ENCODE peak calls at places on chromosome 7, in four cellular contexts. N is AG10803, Y is HL-60, M is brain microvascular endothelial cell. T is an unnamed sample.

GRCh38 chr7:131717181-131717580 is 160.8 kb upstream of the PODXL start:
- DNase-seq in M (no peak), Y (no peak), N (no peak), T (no peak)

GRCh38 chr7:132130497-132130896 is 445.8 kb downstream of the PLXNA4 start:
- DNase-seq in Y (no peak), N (peak; percentile 28), M (no peak), T (no peak)

GRCh38 chr7:23383225-23383624 is 84.1 kb downstream of the MALSU1 start:
- DNase-seq in M (peak; percentile 46), N (peak; percentile 15), Y (no peak), T (peak; percentile 27)

GRCh38 chr7:112383671-112384417 is 66.4 kb upstream of the IFRD1 start:
- DNase-seq in M (no peak), N (peak; percentile 8), Y (no peak), T (peak; percentile 28)

GRCh38 chr7:99835189-99835588 is 7.4 kb downstream of the CYP3A43 start:
- DNase-seq in N (no peak), Y (no peak), M (no peak), T (no peak)

GRCh38 chr7:149546331-149546730 is 48.7 kb upstream of the ZNF746 start:
- DNase-seq in Y (no peak), M (no peak), N (no peak), T (no peak)

GRCh38 chr7:138556771-138557484 is 96.9 kb downstream of the TRIM24 start:
- DNase-seq in Y (no peak), M (no peak), N (no peak), T (no peak)

GRCh38 chr7:65379318-65379717 is 5.7 kb downstream of the ZNF92 start:
- DNase-seq in M (peak; percentile 27), Y (no peak), N (peak; percentile 35), T (no peak)

GRCh38 chr7:74387606-74388005 is 66.1 kb upstream of the GTF2IRD1 start:
- DNase-seq in M (no peak), N (no peak), Y (no peak), T (no peak)

GRCh38 chr7:50335795-50336754 is 31.6 kb downstream of the IKZF1 start:
- DNase-seq in Y (peak; percentile 86), M (no peak), N (no peak), T (no peak)

GRCh38 chr7:4468320-4469102 is 213.6 kb upstream of the FOXK1 start:
- DNase-seq in Y (no peak), M (no peak), N (no peak), T (no peak)

GRCh38 chr7:19982841-19983835 is 209.7 kb upstream of the TMEM196 start:
- DNase-seq in N (peak; percentile 90), Y (no peak), M (peak; percentile 87), T (peak; percentile 79)
- TF ChIP-seq CTCF in N (peak; percentile 75), Y (no peak), M (peak; percentile 67), T (peak; percentile 54)

GRCh38 chr7:46100521-46100920 is 179.4 kb upstream of the IGFBP3 start:
- DNase-seq in N (peak; percentile 6), Y (no peak), M (no peak), T (no peak)
- H3K4me3 ChIP-seq in N (no peak overlapping the region), Y (no peak overlapping the region), M (no peak overlapping the region), T (no peak overlapping the region)

DNA sequence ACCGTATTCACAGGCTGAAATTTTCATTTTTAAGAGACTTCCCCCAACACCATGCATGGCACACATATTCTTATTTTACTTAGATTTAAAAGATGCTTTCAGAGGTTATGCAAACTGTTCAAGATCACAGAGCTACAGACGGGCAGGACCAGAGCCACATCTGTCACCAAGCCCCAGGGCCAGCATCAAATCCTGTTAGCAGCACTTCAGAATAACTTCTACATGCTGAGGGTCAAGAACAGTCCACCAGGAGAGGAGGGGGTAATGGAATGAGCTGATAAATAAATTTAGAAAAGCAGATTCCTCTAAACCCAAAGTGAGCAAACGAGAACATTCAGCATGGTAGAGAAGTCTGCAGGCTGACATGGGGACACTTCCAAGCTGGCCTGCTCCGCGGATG is 249.2 kb downstream of the TNS3 start:
- DNase-seq in N (no peak), M (no peak), Y (no peak), T (no peak)
- TF ChIP-seq CTCF in N (no peak), M (no peak), Y (no peak), T (no peak)

DNA sequence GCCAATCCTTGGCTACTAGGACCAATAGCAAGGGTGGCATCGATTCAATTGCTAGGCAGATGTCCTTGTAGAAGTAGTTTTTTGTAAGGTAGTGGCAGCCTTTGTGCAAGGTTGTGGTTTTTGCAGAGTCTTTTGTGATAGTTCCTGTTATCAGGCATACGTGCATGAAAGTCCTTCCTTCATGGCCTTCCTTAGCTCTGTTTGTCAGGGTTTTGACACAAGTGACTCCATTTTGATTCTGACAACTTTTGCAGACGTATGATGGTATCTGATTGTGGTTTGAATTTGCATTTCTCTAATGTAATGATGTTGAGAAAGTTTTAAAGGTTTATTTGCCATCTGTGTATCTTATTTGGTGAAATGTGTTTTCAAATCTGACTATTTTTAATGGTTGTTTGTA is 71.8 kb upstream of the SYPL1 start:
- DNase-seq in N (no peak), M (no peak), Y (no peak), T (no peak)
- H3K4me3 ChIP-seq in N (no peak overlapping the region), M (no peak overlapping the region), Y (no peak overlapping the region), T (no peak overlapping the region)

GRCh38 chr7:20354825-20355466 is 24.2 kb downstream of the ITGB8 start:
- DNase-seq in N (no peak), M (no peak), Y (no peak), T (no peak)
- TF ChIP-seq CTCF in N (no peak), M (no peak), Y (no peak), T (no peak)

DNA sequence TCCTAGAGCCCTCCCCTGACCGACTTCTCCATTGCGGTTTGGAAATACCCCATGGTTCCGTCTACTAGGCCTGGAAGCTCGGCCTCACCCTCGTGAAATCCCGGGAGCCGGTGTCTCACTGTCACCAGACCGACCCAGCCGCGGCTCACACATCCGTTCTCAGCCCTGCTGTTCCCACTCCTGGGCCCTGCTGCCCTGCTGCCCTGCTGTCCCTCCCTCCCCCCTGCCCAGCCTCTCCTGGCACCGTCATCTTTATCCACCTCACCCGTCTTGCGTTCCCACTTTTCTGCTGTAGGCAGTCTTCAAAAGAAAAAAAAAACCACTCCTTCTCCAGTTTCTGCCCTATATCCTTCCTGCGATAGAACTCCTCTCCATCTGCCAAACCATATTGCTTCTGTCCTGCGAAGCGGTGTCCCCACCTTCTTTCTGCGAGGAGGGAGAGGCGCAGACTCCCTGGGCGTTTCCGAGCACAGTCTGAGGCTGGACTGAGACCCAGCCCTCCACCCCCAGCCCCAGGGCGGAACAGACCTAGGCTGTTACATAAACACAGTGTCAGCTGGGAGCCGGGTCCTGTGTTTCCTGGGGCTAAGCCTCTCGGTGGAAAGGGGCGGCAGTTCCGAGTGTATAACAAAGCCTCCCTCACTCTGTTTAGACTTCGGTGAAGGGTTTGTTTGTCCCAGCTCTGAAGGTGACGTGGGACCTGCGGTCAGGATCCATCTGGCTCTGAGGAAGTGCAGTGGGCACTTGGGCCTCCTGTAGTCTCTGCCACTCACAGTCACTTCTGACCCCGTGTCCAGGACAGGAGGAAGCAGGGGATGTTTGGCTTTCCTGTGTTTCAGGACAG is 2.8 kb downstream of the AGAP3 start:
- DNase-seq in Y (peak; percentile 63), M (peak; percentile 41), N (peak; percentile 69), T (peak; percentile 79)
- H3K4me3 ChIP-seq in Y (peak overlapping the region; percentile 78), M (peak overlapping the region; percentile 78), N (peak overlapping the region; percentile 77), T (peak overlapping the region; percentile 74)

GRCh38 chr7:80660939-80661338 is 22.5 kb downstream of the CD36 start:
- DNase-seq in M (no peak), Y (no peak), N (no peak), T (no peak)
- TF ChIP-seq CTCF in M (no peak), Y (no peak), N (no peak), T (no peak)

GRCh38 chr7:5686131-5686530 is 95.3 kb downstream of the RNF216 start:
- DNase-seq in N (no peak), Y (no peak), M (no peak), T (no peak)

GRCh38 chr7:5690931-5691461 is 90.5 kb downstream of the RNF216 start:
- DNase-seq in Y (no peak), M (peak; percentile 6), N (peak; percentile 29), T (peak; percentile 66)

GRCh38 chr7:5689716-5690115 is 91.7 kb downstream of the RNF216 start:
- DNase-seq in N (peak; percentile 58), M (peak; percentile 20), Y (no peak), T (peak; percentile 51)

GRCh38 chr7:5689118-5689517 is 92.3 kb downstream of the RNF216 start:
- DNase-seq in N (peak; percentile 65), Y (no peak), M (peak; percentile 23), T (peak; percentile 79)

DNA sequence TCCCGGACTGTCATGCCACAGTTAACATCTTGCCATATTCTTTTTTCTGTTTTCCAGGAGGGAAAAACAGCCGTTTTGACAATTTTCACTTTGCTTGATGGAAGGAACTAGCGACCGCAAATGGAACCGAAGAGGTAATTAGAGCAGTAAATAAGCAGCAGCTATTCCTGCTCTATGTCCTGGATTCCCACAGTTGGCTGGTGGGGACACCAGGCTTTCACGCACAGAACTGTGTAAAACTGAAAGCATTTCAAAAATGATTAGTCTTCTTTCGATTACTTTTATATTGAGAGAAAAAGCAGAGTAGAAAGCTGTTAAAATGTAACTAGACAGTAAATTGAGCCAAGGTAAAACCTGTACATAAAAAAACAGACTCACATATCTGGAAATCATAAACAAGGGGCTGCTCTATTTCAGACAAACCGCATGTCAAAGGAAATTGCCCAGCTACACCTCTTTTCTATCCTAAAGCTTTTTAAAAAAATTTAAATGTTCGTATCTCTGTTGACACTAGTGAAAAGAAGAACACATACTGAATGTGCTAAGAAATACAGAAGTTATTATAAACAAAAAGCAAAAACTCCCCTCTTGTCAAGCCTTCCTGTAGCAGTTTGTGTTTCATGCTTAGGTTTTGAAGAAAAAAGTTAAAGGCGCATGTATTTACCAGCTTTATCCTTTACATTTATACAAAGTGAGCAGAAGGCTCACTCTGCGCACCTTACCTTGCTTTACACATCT is 93.4 kb downstream of the RNF216 start:
- DNase-seq in N (no peak), M (no peak), Y (no peak), T (no peak)
- H3K4me3 ChIP-seq in N (no peak overlapping the region), M (no peak overlapping the region), Y (no peak overlapping the region), T (no peak overlapping the region)

GRCh38 chr7:47669178-47669878 is 87.4 kb upstream of the TNS3 start:
- DNase-seq in N (peak; percentile 90), Y (peak; percentile 60), M (peak; percentile 95), T (peak; percentile 98)
- TF ChIP-seq CTCF in N (no peak), Y (no peak), M (no peak), T (peak; percentile 27)

T was measured in fibroblast of mammary gland.